ENCODE peak calls at places on chromosomes 11 and 22, in nine cellular contexts. D is cardiac fibroblast, W is HL-60, T is lower leg skin, U is psoas muscle, K is Caco-2, P is transverse colon, L is breast epithelium, Y is IMR-90. H is an unnamed sample.

GRCh38 chr11:113677648-113678047 is 28.5 kb downstream of the TMPRSS5 start:
- DNase-seq in D (no peak), L (no peak), Y (no peak), U (no peak), W (no peak), K (no peak), P (no peak), T (no peak), H (no peak)

GRCh38 chr11:61690706-61691377 is 10.7 kb downstream of the DAGLA start:
- DNase-seq in T (no peak), L (no peak), U (no peak), D (no peak), P (peak), W (no peak), K (no peak), Y (no peak), H (no peak)

GRCh38 chr11:111352935-111353695 is 26.0 kb downstream of the POU2AF1 start:
- DNase-seq in K (no peak), L (peak), W (no peak), Y (no peak), T (peak), D (no peak), P (peak), U (no peak), H (no peak)

GRCh38 chr22:46591890-46592289 is 28.3 kb upstream of the GRAMD4 start:
- DNase-seq in D (no peak), P (no peak), Y (no peak), K (no peak), L (no peak), U (no peak), W (no peak), T (no peak), H (no peak)

GRCh38 chr11:123314972-123315371 is 115.1 kb upstream of the GRAMD1B start:
- DNase-seq in Y (no peak), U (peak), T (no peak), W (no peak), K (no peak), P (no peak), D (no peak), L (peak), H (no peak)

GRCh38 chr11:120718171-120718570 is 206.6 kb downstream of the GRIK4 start:
- DNase-seq in U (no peak), L (no peak), D (no peak), P (no peak), Y (no peak), T (peak), K (no peak), W (no peak), H (no peak)

GRCh38 chr22:48488149-48488551 is 1339.5 kb downstream of the BRD1 start:
- DNase-seq in K (no peak), T (peak), P (no peak), W (no peak), D (no peak), U (no peak), L (no peak), Y (no peak), H (no peak)

GRCh38 chr11:64165482-64165841 is 451 bp downstream of the MACROD1 start:
- DNase-seq in K (no peak), L (no peak), Y (no peak), W (no peak), U (no peak), P (peak), D (no peak), T (no peak), H (no peak)

GRCh38 chr11:11998091-11998781 is 10.2 kb downstream of the DKK3 start:
- DNase-seq in K (no peak), W (no peak), T (no peak), Y (peak), P (no peak), L (no peak), U (no peak), D (peak), H (peak)

GRCh38 chr11:1890856-1891830 is 552 bp downstream of the PRR33 start:
- DNase-seq in K (no peak), L (no peak), T (peak), U (peak), W (no peak), P (no peak), D (no peak), Y (no peak), H (no peak)

GRCh38 chr11:2565447-2566222 is 120.8 kb downstream of the KCNQ1 start:
- DNase-seq in L (no peak), T (no peak), U (peak), Y (no peak), W (no peak), D (no peak), P (no peak), K (no peak), H (no peak)

GRCh38 chr11:121544956-121545355 is 92.2 kb upstream of the SORL1-AS1 start:
- DNase-seq in K (no peak), L (no peak), T (no peak), D (no peak), U (no peak), P (no peak), W (no peak), Y (no peak), H (no peak)

GRCh38 chr11:19714387-19715363 is 2.0 kb downstream of the NAV2 start:
- DNase-seq in T (peak), Y (peak), K (no peak), P (no peak), D (peak), W (no peak), L (peak), U (peak), H (peak)

GRCh38 chr11:108698844-108699642 is 34.2 kb downstream of the DDX10 start:
- DNase-seq in D (no peak), W (no peak), P (no peak), K (no peak), T (no peak), Y (no peak), U (no peak), L (no peak), H (no peak)

GRCh38 chr11:71428861-71429435 is 19.2 kb downstream of the DHCR7 start:
- DNase-seq in K (no peak), U (no peak), Y (no peak), L (no peak), P (no peak), W (no peak), T (no peak), D (peak), H (no peak)

GRCh38 chr11:117385906-117386305 is 58.3 kb downstream of the CEP164 start:
- DNase-seq in U (no peak), T (peak), K (no peak), P (no peak), W (no peak), D (no peak), Y (no peak), L (no peak), H (no peak)

GRCh38 chr11:126419801-126420729 is 64.6 kb downstream of the ST3GAL4 start:
- DNase-seq in P (no peak), T (no peak), Y (peak), D (peak), K (no peak), L (no peak), W (peak), U (no peak), H (no peak)

GRCh38 chr11:126664643-126665042 is 309.2 kb downstream of the ST3GAL4 start:
- DNase-seq in P (no peak), K (no peak), D (no peak), U (no peak), W (no peak), L (no peak), Y (no peak), T (no peak), H (no peak)

GRCh38 chr11:45362636-45363035 is 76.5 kb upstream of the SYT13 start:
- DNase-seq in W (no peak), Y (no peak), D (no peak), U (no peak), K (no peak), P (no peak), L (no peak), T (no peak), H (no peak)

GRCh38 chr11:28863422-28863821 is 755.2 kb downstream of the METTL15 start:
- DNase-seq in W (no peak), Y (no peak), U (no peak), P (no peak), K (no peak), L (no peak), D (no peak), T (no peak), H (no peak)

GRCh38 chr11:61472868-61473267 is 35.7 kb upstream of the LRRC10B start:
- DNase-seq in Y (peak), W (no peak), P (no peak), T (no peak), D (peak), K (no peak), U (peak), L (no peak), H (peak)

GRCh38 chr11:18332891-18333290 is 10.5 kb downstream of the GTF2H1 start:
- DNase-seq in Y (no peak), U (no peak), T (no peak), D (no peak), K (no peak), P (no peak), W (no peak), L (no peak), H (no peak)

GRCh38 chr11:20093775-20094174 is 66.5 kb downstream of the DBX1 start:
- DNase-seq in P (no peak), W (no peak), Y (peak), D (peak), K (no peak), L (no peak), U (no peak), T (no peak), H (peak)

GRCh38 chr11:19872526-19873135 is 160.0 kb downstream of the NAV2 start:
- DNase-seq in U (no peak), W (no peak), D (no peak), Y (no peak), L (no peak), K (no peak), P (no peak), T (no peak), H (no peak)

GRCh38 chr11:70651036-70651435 is 252.7 kb downstream of the CTTN start:
- DNase-seq in Y (no peak), P (no peak), L (no peak), K (no peak), U (no peak), T (no peak), W (no peak), D (no peak), H (no peak)

GRCh38 chr11:45918331-45918941 is 759 bp upstream of the PEX16 start:
- DNase-seq in W (no peak), T (peak), D (peak), U (peak), K (peak), Y (peak), P (peak), L (peak), H (peak)

GRCh38 chr11:82494988-82495432 is 238.7 kb downstream of the FAM181B start:
- DNase-seq in U (no peak), L (no peak), T (no peak), P (no peak), K (no peak), D (no peak), W (no peak), Y (no peak), H (no peak)

GRCh38 chr22:41078975-41079374 is 13.4 kb upstream of the EP300 start:
- DNase-seq in Y (no peak), T (peak), L (no peak), K (no peak), D (no peak), P (no peak), W (no peak), U (no peak), H (no peak)

GRCh38 chr22:17576475-17576874 is 13.2 kb downstream of the SLC25A18 start:
- DNase-seq in Y (peak), T (no peak), D (peak), K (no peak), L (peak), P (no peak), W (no peak), U (no peak), H (peak)

GRCh38 chr11:112770487-112770886 is 190.7 kb upstream of the NCAM1 start:
- DNase-seq in W (no peak), Y (no peak), U (peak), T (no peak), P (no peak), K (no peak), D (no peak), L (peak), H (no peak)

GRCh38 chr22:32926600-32926999 is 125.1 kb downstream of the TIMP3 start:
- DNase-seq in Y (peak), W (no peak), P (no peak), D (peak), T (no peak), K (peak), U (no peak), L (no peak), H (peak)

GRCh38 chr22:22687638-22688500 is 43.5 kb downstream of the GGTLC2 start:
- DNase-seq in T (no peak), Y (peak), P (peak), W (no peak), U (no peak), K (peak), L (no peak), D (peak), H (peak)

GRCh38 chr11:9838961-9839360 is 175.1 kb downstream of the SWAP70 start:
- DNase-seq in T (no peak), L (no peak), P (no peak), U (no peak), Y (no peak), W (no peak), K (no peak), D (no peak), H (no peak)

GRCh38 chr11:577611-577894 is 1.3 kb downstream of the PHRF1 start:
- DNase-seq in Y (no peak), T (no peak), U (no peak), D (no peak), P (no peak), L (no peak), W (no peak), K (no peak), H (no peak)
- H3K4me3 ChIP-seq in Y (peak), T (no peak), U (peak), D (peak), P (peak), L (peak), W (peak), K (peak), H (peak)

GRCh38 chr11:14969922-14970323 is 2.2 kb downstream of the CALCA start:
- DNase-seq in Y (peak), P (peak), U (no peak), D (no peak), L (no peak), T (no peak), W (peak), K (no peak), H (no peak)
- TF ChIP-seq CTCF in Y (peak), P (no peak), U (peak), D (peak), L (no peak), T (no peak), W (peak), K (peak), H (peak)

GRCh38 chr11:76919887-76920746 is 59.4 kb downstream of the ACER3 start:
- DNase-seq in U (peak), L (peak), D (peak), W (peak), P (peak), Y (peak), K (peak), T (peak), H (peak)
- H3K4me3 ChIP-seq in U (no peak), L (peak), D (no peak), W (no peak), P (no peak), Y (no peak), K (no peak), T (no peak), H (no peak)

DNA sequence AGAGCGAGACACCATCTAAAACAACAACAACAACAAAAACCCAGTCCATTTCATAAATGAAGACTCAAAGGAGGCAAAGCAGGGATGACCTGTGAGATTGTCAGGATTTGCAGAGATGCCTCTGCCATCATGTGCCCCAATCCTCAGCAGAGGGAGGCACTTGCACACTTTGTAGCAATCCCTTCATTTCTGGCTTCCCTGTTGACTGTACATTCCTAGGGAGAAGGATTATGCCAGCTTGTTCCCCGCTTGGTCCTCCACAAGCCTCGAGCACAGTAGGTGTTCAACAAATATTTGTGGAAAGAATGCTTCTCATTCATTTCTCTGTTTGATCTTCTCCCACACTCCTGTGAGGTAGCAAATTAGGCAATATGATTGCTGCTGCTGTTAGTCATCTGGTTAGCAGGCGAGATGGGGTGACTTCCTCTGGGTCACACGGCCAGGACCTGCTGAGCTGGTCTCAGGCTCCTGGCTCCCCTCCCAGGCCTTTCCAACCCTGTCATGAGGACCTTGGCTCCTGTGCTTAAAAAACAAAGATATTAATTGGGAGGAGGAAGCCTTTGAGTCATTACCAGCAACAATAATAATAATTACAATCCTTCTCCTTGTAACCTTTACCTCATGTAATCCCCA is 34.1 kb downstream of the LIF start:
- DNase-seq in L (peak), U (peak), K (peak), Y (peak), W (peak), P (peak), D (peak), T (peak), H (peak)
- TF ChIP-seq CTCF in L (no peak), U (no peak), K (no peak), Y (peak), W (no peak), P (no peak), D (no peak), T (no peak), H (no peak)

DNA sequence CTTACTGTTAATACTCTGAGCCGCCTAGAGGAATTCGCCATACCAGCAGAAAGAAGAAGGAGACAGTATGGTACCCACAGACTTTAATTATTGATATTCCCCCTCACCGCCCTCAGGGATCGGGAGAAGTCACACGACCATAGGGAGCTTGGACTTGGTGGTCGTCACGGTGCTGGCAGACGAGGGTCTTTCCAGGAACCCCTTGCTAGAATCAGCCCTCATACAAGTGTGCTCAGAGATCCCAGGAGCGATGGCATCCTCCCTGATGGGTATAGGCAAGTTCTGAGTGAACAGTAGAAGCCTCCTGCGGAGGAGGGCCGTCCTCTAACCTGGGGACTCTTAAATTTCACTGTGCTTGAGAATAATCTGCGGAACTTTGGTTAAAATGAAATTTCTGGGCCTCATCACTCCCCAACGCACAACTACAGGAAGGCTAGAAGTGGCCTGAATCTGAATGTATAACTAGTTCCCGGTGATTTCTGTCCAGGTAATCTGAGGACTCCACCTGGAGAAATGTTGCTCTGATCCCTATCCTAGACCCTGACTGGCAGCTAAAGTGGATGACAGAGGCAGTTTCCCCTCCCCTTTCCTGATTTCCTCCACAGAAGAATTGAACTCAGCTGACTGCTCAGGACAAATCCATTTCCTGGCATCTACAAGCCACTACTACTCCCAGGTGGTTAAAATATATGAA is 4.5 kb downstream of the VSIG2 start:
- DNase-seq in D (no peak), P (no peak), K (no peak), U (no peak), T (no peak), L (no peak), W (no peak), Y (no peak), H (no peak)
- H3K4me3 ChIP-seq in D (no peak), P (no peak), K (peak), U (peak), T (no peak), L (no peak), W (no peak), Y (no peak), H (no peak)

DNA sequence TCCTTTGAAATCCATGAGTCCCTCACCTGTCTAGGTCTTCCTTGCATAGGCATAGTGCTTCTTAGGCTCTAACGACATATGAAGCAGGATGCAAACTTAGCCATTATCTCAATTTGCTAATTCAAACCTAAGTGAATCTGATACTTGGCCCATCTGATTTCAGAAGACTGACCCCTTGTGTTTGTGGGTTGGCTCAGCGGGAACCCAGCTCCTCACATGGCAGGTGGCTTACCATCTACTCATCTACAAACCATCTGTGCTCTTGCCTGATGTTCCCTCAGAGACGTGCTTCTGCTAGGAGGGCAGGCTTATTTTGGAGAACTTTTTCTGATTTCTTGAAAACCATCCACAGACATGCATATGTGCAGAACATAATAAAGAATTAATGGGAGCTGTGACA is 15.2 kb downstream of the ELMOD1 start:
- DNase-seq in K (no peak), P (no peak), D (no peak), W (no peak), Y (no peak), L (no peak), T (no peak), U (no peak), H (peak)
- TF ChIP-seq CTCF in K (peak), P (no peak), D (peak), W (no peak), Y (peak), L (no peak), T (no peak), U (no peak), H (no peak)

GRCh38 chr11:115580927-115581680 is 76.9 kb upstream of the CADM1 start:
- DNase-seq in K (peak), D (peak), P (peak), T (no peak), L (no peak), U (no peak), W (no peak), Y (no peak), H (no peak)
- H3K4me3 ChIP-seq in K (no peak), D (no peak), P (no peak), T (no peak), L (peak), U (no peak), W (no peak), Y (no peak), H (no peak)